ENCODE peak calls at places on chromosomes 1 and 21, in seven cellular contexts. R is breast epithelium, D is IMR-90, E is NB4, G is H54, H is ovary, V is prostate gland. L is an unnamed sample.

GRCh38 chr1:175376194-175376593 is 183.6 kb upstream of the KIAA0040 start:
- DNase-seq in D (no peak), H (no peak), G (no peak), E (peak), V (no peak), R (no peak), L (no peak)

GRCh38 chr21:24255591-24255990 is 1351.7 kb downstream of the MRPL39 start:
- DNase-seq in H (no peak), D (no peak), G (no peak), E (no peak), R (no peak), V (no peak), L (no peak)

GRCh38 chr1:37853157-37853556 is 6.2 kb downstream of the MTF1 start:
- DNase-seq in D (no peak), V (no peak), H (no peak), E (no peak), R (no peak), G (no peak), L (no peak)

GRCh38 chr1:171222961-171223360 is 25.3 kb upstream of the FMO1 start:
- DNase-seq in H (no peak), R (no peak), G (no peak), D (no peak), E (no peak), V (no peak), L (no peak)

GRCh38 chr1:23563755-23564374 is 4.6 kb upstream of the ID3 start:
- DNase-seq in R (no peak), D (no peak), H (no peak), E (no peak), G (no peak), V (no peak), L (no peak)

GRCh38 chr1:38586993-38587646 is 272.5 kb downstream of the RRAGC start:
- DNase-seq in R (no peak), E (peak), H (no peak), V (no peak), G (peak), D (no peak), L (no peak)

GRCh38 chr1:21869620-21870121 is 57.6 kb downstream of the LDLRAD2 start:
- DNase-seq in V (peak), D (peak), H (peak), R (peak), G (peak), E (no peak), L (peak)

GRCh38 chr21:30101967-30102366 is 64.6 kb downstream of the CLDN17 start:
- DNase-seq in D (no peak), R (no peak), G (no peak), V (no peak), E (no peak), H (no peak), L (no peak)

GRCh38 chr1:212981571-212982328 is 31.4 kb downstream of the VASH2 start:
- DNase-seq in H (no peak), R (no peak), G (no peak), D (peak), V (no peak), E (no peak), L (no peak)
- TF ChIP-seq POLR2A in H (no peak), R (no peak), G (no peak), D (no peak), V (no peak), E (no peak), L (no peak)

DNA sequence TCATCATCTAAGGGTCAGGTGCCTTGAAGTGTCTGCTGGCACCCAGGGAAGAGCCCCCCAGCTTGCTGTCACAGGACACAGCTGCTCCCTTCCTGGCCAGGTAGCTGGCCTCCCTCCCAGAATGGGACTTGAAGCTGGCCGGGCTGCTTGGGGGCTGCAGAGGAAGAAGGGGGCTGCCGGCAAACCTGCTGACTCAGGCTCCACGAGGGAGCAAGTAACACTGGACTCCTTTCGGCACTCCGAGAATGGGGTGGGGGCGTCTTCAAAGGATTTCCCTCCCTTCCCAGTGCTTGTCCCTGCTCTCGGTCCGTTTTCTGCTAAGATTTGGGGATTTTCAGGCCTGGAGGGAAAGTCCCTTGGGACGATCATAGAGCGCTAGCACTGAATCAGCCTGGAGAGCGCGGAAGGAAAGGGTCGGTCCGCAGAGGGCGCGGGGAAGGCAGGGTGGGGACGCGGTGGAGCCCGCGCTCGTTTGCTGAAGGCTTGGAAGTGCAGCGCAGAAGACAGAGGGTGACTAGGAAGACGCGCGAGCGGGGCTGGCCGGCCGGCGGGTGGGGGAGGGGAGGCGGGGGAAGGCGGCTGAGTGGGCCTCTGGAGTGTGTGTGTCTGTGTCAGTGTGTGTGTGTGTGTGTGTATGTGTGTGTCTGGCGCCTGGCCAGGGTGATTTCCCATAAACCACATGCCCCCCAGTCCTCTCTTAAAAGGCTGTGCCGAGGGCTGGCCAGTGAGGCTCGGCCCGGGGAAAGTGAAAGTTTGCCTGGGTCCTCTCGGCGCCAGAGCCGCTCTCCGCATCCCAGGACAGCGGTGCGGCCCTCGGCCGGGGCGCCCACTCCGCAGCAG is at the start of gene CSF1:
- DNase-seq in D (peak), H (peak), R (peak), G (peak), V (peak), E (peak), L (peak)
- TF ChIP-seq POLR2A in D (peak), H (peak), R (peak), G (no peak), V (peak), E (no peak), L (peak)

GRCh38 chr1:155277070-155277895 is at the start of gene HCN3:
- DNase-seq in H (peak), E (peak), R (peak), G (peak), D (peak), V (peak), L (peak)
- TF ChIP-seq POLR2A in H (no peak), E (no peak), R (no peak), G (peak), D (no peak), V (no peak), L (no peak)

DNA sequence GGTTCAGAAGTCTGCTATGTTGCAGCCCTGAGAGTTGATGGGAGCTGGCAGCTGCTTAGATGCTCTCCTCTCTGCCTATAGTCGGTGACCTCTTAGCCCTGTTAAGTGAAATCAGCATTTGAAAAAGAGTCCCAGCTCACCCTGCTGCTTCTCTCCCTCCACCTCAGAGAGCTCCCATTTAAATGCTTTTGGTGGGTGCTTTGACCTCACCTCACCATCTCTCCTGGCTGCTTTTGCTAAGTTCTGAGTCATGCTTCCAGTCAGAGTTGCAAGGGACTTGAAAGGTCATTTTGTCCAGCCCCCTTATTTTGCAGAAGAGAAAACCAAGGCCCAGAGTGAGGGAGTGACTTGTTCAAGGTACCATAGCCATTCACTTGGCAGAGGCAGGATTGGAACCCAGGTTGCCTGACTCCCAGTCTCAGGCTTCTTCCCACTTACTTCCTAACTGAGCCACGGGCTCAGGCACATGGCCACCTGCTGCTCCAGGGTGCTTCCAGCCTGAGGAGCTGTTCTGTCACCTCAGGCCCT is 3.3 kb downstream of the MAPKAPK2 start:
- DNase-seq in V (no peak), R (no peak), H (no peak), E (peak), D (peak), G (peak), L (peak)
- TF ChIP-seq POLR2A in V (no peak), R (no peak), H (no peak), E (no peak), D (no peak), G (no peak), L (no peak)

GRCh38 chr1:212364985-212365384 is 49.7 kb downstream of the PACC1 start:
- DNase-seq in E (no peak), D (peak), G (no peak), V (no peak), R (no peak), H (no peak), L (no peak)

GRCh38 chr1:212367474-212368072 is 47.1 kb downstream of the PACC1 start:
- DNase-seq in D (no peak), G (no peak), H (no peak), V (no peak), E (no peak), R (no peak), L (no peak)

GRCh38 chr1:212368073-212368484 is 46.6 kb downstream of the PACC1 start:
- DNase-seq in R (no peak), H (no peak), D (peak), G (peak), V (peak), E (peak), L (peak)

GRCh38 chr1:212366901-212367300 is 47.8 kb downstream of the PACC1 start:
- DNase-seq in V (no peak), H (no peak), E (no peak), R (no peak), D (peak), G (no peak), L (no peak)
- TF ChIP-seq POLR2A in V (no peak), H (no peak), E (no peak), R (no peak), D (no peak), G (no peak), L (no peak)